ENCODE peak calls at places on chromosomes 11 and 22, in five cellular contexts. U, T, R, A and O are unnamed samples.

GRCh38 chr11:112185883-112186282 is 10.6 kb downstream of the BCO2 start:
- DNase-seq in T (no peak), R (no peak), A (no peak), U (no peak), O (no peak)

GRCh38 chr22:21568207-21569075 is 927 bp downstream of the UBE2L3 start:
- DNase-seq in T (peak; percentile 24), R (peak; percentile 80), U (peak; percentile 59), A (no peak), O (peak; percentile 67)

GRCh38 chr11:72781313-72782080 is 12.3 kb downstream of the STARD10 start:
- DNase-seq in U (peak; percentile 70), T (no peak), R (peak; percentile 39), A (peak; percentile 81), O (peak; percentile 97)

GRCh38 chr11:105719073-105719846 is 109.4 kb downstream of the GRIA4 start:
- DNase-seq in R (peak; percentile 3), U (no peak), T (peak; percentile 92), A (no peak), O (no peak)

GRCh38 chr11:71212871-71213559 is 39.4 kb downstream of the SHANK2 start:
- DNase-seq in R (no peak), T (peak; percentile 18), U (no peak), A (peak; percentile 25), O (peak; percentile 59)

GRCh38 chr11:64103377-64103985 is 62.4 kb downstream of the MACROD1 start:
- DNase-seq in U (peak; percentile 61), R (no peak), A (no peak), T (no peak), O (no peak)

GRCh38 chr22:49046546-49047305 is 780.9 kb downstream of the BRD1 start:
- DNase-seq in U (peak; percentile 86), R (peak; percentile 90), A (peak; percentile 74), T (no peak), O (peak; percentile 97)

GRCh38 chr11:2295971-2296912 is 5.5 kb downstream of the C11orf21 start:
- DNase-seq in R (no peak), U (no peak), A (peak; percentile 32), T (no peak), O (peak; percentile 33)

GRCh38 chr11:134267466-134267865 is 8.7 kb upstream of the GLB1L3 start:
- DNase-seq in A (no peak), T (no peak), U (no peak), R (no peak), O (no peak)

GRCh38 chr11:35145249-35145648 is 6.3 kb downstream of the CD44 start:
- DNase-seq in U (no peak), T (peak; percentile 60), R (no peak), A (no peak), O (no peak)

GRCh38 chr11:27234043-27234668 is 128.9 kb downstream of the CCDC34 start:
- DNase-seq in R (no peak), A (no peak), T (peak; percentile 94), U (peak; percentile 17), O (no peak)

GRCh38 chr11:121478895-121479281 is 26.1 kb upstream of the SORL1-AS1 start:
- DNase-seq in U (peak; percentile 28), R (no peak), A (no peak), T (no peak), O (peak; percentile 67)

GRCh38 chr11:9138612-9139579 is 47.5 kb upstream of the SCUBE2 start:
- DNase-seq in R (no peak), A (no peak), T (peak; percentile 95), U (no peak), O (no peak)

GRCh38 chr22:21646608-21647590 is 4.8 kb downstream of the SDF2L1 start:
- DNase-seq in U (peak; percentile 89), R (peak; percentile 88), T (peak; percentile 74), A (peak; percentile 69), O (peak; percentile 88)

GRCh38 chr22:45884201-45885067 is 92.5 kb downstream of the WNT7B start:
- DNase-seq in U (no peak), R (no peak), T (no peak), A (peak; percentile 54), O (peak; percentile 40)

GRCh38 chr22:21593406-21594232 is 26.1 kb downstream of the UBE2L3 start:
- DNase-seq in A (no peak), R (peak; percentile 59), U (peak; percentile 56), T (no peak), O (peak; percentile 75)

GRCh38 chr11:72940417-72940816 is 126.2 kb downstream of the ATG16L2 start:
- DNase-seq in T (no peak), R (no peak), U (no peak), A (no peak), O (no peak)

GRCh38 chr22:25488244-25489020 is 76.0 kb upstream of the GRK3 start:
- DNase-seq in R (no peak), A (peak; percentile 87), U (no peak), T (peak; percentile 91), O (no peak)

GRCh38 chr22:22925795-22926358 is 38.3 kb downstream of the IGLL5 start:
- DNase-seq in R (no peak), A (no peak), U (no peak), T (no peak), O (no peak)
- H3K4me3 ChIP-seq in R (no peak overlapping the region), A (no peak overlapping the region), U (no peak overlapping the region), T (no peak overlapping the region), O (no peak overlapping the region)

GRCh38 chr11:65788801-65789200 is 1.9 kb downstream of the OVOL1 start:
- DNase-seq in U (no peak), A (no peak), T (no peak), R (no peak), O (peak; percentile 65)
- H3K27me3 ChIP-seq in U (peaks cover 76% of the 10 kb centered on the region), A (no peaks in the 10 kb centered on the region), T (peaks cover 86% of the 10 kb centered on the region), R (peaks cover 14% of the 10 kb centered on the region), O (peaks cover 44% of the 10 kb centered on the region)

GRCh38 chr11:81916459-81916858 is 817.2 kb downstream of the FAM181B start:
- DNase-seq in T (no peak), A (no peak), U (no peak), R (no peak), O (no peak)

GRCh38 chr11:81913793-81914192 is 819.9 kb downstream of the FAM181B start:
- DNase-seq in A (no peak), T (no peak), U (no peak), R (no peak), O (no peak)

DNA sequence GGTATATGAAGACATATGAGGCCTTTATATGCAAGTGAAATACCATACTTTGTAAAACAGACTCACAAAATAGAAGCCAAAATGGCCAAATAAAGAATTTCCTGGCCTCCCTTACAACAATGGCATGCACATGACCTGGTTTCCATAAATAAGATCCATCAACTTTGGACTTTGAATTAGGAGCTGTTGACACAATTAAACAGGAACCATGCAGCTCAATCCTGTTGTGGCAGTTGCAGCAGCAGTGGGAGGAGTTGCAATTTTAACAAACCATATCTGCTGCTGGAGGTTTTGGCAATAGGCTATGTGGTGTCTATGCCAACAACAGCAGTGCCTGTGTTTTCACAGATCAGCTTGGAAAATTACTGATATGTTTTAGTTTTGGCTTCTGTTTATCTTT is 818.6 kb downstream of the FAM181B start:
- DNase-seq in A (no peak), T (no peak), R (no peak), U (no peak), O (no peak)
- H3K36me3 ChIP-seq in A (no peaks in the 10 kb centered on the region), T (no peaks in the 10 kb centered on the region), R (no peaks in the 10 kb centered on the region), U (no peaks in the 10 kb centered on the region), O (no peaks in the 10 kb centered on the region)

DNA sequence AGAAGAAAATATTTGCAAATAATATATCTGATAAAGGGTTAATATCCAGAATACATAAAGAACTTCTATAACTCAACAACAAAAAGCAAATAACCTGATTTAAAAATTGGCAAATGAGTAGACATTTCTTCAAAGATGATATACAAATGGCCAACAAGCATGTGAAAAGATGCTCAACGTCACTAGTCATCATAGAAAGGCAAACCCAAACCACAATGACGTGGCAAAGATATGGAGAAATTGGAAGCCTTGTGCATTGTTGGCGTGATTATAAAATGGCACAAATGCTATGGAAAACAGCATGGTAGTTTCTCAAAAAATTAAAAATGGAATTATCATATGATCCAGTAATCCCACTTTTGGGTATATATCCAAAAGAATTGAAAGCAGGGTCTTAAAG is 466.3 kb downstream of the TBC1D22A start:
- DNase-seq in R (no peak), A (no peak), U (no peak), T (no peak), O (no peak)
- H3K4me3 ChIP-seq in R (no peak overlapping the region), A (no peak overlapping the region), U (no peak overlapping the region), T (no peak overlapping the region), O (no peak overlapping the region)

GRCh38 chr11:45097721-45098493 is 48.5 kb upstream of the PRDM11 start:
- DNase-seq in R (peak; percentile 85), A (peak; percentile 80), U (peak; percentile 93), T (peak; percentile 56), O (peak; percentile 88)
- H3K27me3 ChIP-seq in R (no peaks in the 10 kb centered on the region), A (no peaks in the 10 kb centered on the region), U (no peaks in the 10 kb centered on the region), T (peaks cover 37% of the 10 kb centered on the region), O (peaks cover 2% of the 10 kb centered on the region)

GRCh38 chr11:68916439-68916838 is 12.7 kb downstream of the IGHMBP2 start:
- DNase-seq in A (no peak), T (no peak), R (no peak), U (no peak), O (peak; percentile 35)

GRCh38 chr11:68911731-68912130 is 8.0 kb downstream of the IGHMBP2 start:
- DNase-seq in U (no peak), R (no peak), T (no peak), A (peak; percentile 31), O (no peak)

GRCh38 chr11:68912254-68912653 is 8.6 kb downstream of the IGHMBP2 start:
- DNase-seq in R (no peak), T (peak; percentile 34), A (no peak), U (no peak), O (no peak)

GRCh38 chr11:68913188-68913587 is 9.5 kb downstream of the IGHMBP2 start:
- DNase-seq in A (no peak), T (no peak), U (no peak), R (no peak), O (no peak)

DNA sequence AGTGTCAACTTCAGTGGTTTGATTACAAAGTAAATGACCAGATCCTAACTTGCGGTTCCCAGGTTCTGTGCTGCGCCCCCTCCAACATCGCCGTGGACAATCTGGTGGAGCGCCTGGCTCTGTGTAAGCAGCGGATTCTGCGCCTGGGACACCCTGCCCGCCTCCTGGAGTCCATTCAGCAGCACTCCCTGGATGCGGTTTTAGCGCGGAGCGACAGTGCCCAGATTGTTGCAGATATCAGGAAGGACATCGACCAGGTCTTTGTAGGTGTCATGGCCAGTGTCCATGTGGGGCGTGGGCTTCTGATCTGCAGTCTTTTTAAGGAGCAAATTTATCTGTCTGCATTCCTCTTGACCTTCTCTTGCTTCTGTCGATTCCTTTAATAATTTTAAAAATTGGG is 11.1 kb downstream of the IGHMBP2 start:
- DNase-seq in A (peak; percentile 32), R (no peak), U (no peak), T (no peak), O (peak; percentile 22)
- H3K36me3 ChIP-seq in A (no peaks in the 10 kb centered on the region), R (peaks cover 14% of the 10 kb centered on the region), U (no peaks in the 10 kb centered on the region), T (peaks cover 59% of the 10 kb centered on the region), O (peaks cover 23% of the 10 kb centered on the region)